ENCODE peak calls at places on chromosome 10, in six cellular contexts. One of them, this sample, is unnamed.

GRCh38 chr10:21527634-21528451 is 2.4 kb upstream of the SKIDA1 start:
- DNase-seq in uterus: no peak
- DNase-seq in heart right ventricle: no peak
- DNase-seq in stimulated activated CD4-positive, alpha-beta T cell treated with anti-CD3 and anti-CD28 coated beads, Interleukin-4, amount 100 ng/mL, for 48 hours: no peak
- DNase-seq in brain microvascular endothelial cell: no peak
- DNase-seq in DND-41: no peak
- DNase-seq in this sample: no peak

GRCh38 chr10:60728056-60728455 is 50.2 kb upstream of the CDK1 start:
- DNase-seq in DND-41: peak
- DNase-seq in heart right ventricle: no peak
- DNase-seq in uterus: no peak
- DNase-seq in brain microvascular endothelial cell: no peak
- DNase-seq in stimulated activated CD4-positive, alpha-beta T cell treated with anti-CD3 and anti-CD28 coated beads, Interleukin-4, amount 100 ng/mL, for 48 hours: no peak
- DNase-seq in this sample: no peak

GRCh38 chr10:57300718-57301117 is 939.7 kb upstream of the ZWINT start:
- DNase-seq in stimulated activated CD4-positive, alpha-beta T cell treated with anti-CD3 and anti-CD28 coated beads, Interleukin-4, amount 100 ng/mL, for 48 hours: no peak
- DNase-seq in heart right ventricle: no peak
- DNase-seq in brain microvascular endothelial cell: no peak
- DNase-seq in uterus: no peak
- DNase-seq in DND-41: no peak
- DNase-seq in this sample: no peak

GRCh38 chr10:94363251-94363565 is 469 bp upstream of the NOC3L start:
- DNase-seq in stimulated activated CD4-positive, alpha-beta T cell treated with anti-CD3 and anti-CD28 coated beads, Interleukin-4, amount 100 ng/mL, for 48 hours: no peak
- DNase-seq in heart right ventricle: no peak
- DNase-seq in uterus: no peak
- DNase-seq in DND-41: no peak
- DNase-seq in brain microvascular endothelial cell: no peak
- DNase-seq in this sample: no peak

GRCh38 chr10:132030898-132031463 is 34.8 kb upstream of the JAKMIP3 start:
- DNase-seq in DND-41: no peak
- DNase-seq in uterus: no peak
- DNase-seq in heart right ventricle: no peak
- DNase-seq in brain microvascular endothelial cell: no peak
- DNase-seq in stimulated activated CD4-positive, alpha-beta T cell treated with anti-CD3 and anti-CD28 coated beads, Interleukin-4, amount 100 ng/mL, for 48 hours: no peak
- DNase-seq in this sample: no peak

GRCh38 chr10:69662173-69662685 is 32.2 kb downstream of the FAM241B start:
- DNase-seq in heart right ventricle: no peak
- DNase-seq in uterus: no peak
- DNase-seq in stimulated activated CD4-positive, alpha-beta T cell treated with anti-CD3 and anti-CD28 coated beads, Interleukin-4, amount 100 ng/mL, for 48 hours: no peak
- DNase-seq in brain microvascular endothelial cell: no peak
- DNase-seq in DND-41: no peak
- DNase-seq in this sample: no peak

GRCh38 chr10:34698248-34698831 is 116.8 kb downstream of the PARD3 start:
- DNase-seq in heart right ventricle: no peak
- DNase-seq in brain microvascular endothelial cell: no peak
- DNase-seq in DND-41: no peak
- DNase-seq in stimulated activated CD4-positive, alpha-beta T cell treated with anti-CD3 and anti-CD28 coated beads, Interleukin-4, amount 100 ng/mL, for 48 hours: no peak
- DNase-seq in uterus: no peak
- DNase-seq in this sample: no peak

GRCh38 chr10:97781541-97782331 is 9.9 kb upstream of the SFRP5 start:
- DNase-seq in brain microvascular endothelial cell: no peak
- DNase-seq in stimulated activated CD4-positive, alpha-beta T cell treated with anti-CD3 and anti-CD28 coated beads, Interleukin-4, amount 100 ng/mL, for 48 hours: no peak
- DNase-seq in heart right ventricle: no peak
- DNase-seq in uterus: no peak
- DNase-seq in DND-41: peak
- DNase-seq in this sample: no peak

GRCh38 chr10:71370031-71370430 is 26.7 kb upstream of the CDH23 start:
- DNase-seq in DND-41: no peak
- DNase-seq in uterus: no peak
- DNase-seq in heart right ventricle: no peak
- DNase-seq in stimulated activated CD4-positive, alpha-beta T cell treated with anti-CD3 and anti-CD28 coated beads, Interleukin-4, amount 100 ng/mL, for 48 hours: no peak
- DNase-seq in brain microvascular endothelial cell: no peak
- DNase-seq in this sample: no peak

GRCh38 chr10:130686680-130687300 is 550.6 kb downstream of the GLRX3 start:
- DNase-seq in DND-41: no peak
- DNase-seq in stimulated activated CD4-positive, alpha-beta T cell treated with anti-CD3 and anti-CD28 coated beads, Interleukin-4, amount 100 ng/mL, for 48 hours: no peak
- DNase-seq in uterus: no peak
- DNase-seq in heart right ventricle: no peak
- DNase-seq in brain microvascular endothelial cell: no peak
- DNase-seq in this sample: no peak

GRCh38 chr10:45552476-45552875 is 120.1 kb downstream of the ZFAND4 start:
- DNase-seq in stimulated activated CD4-positive, alpha-beta T cell treated with anti-CD3 and anti-CD28 coated beads, Interleukin-4, amount 100 ng/mL, for 48 hours: no peak
- DNase-seq in uterus: no peak
- DNase-seq in brain microvascular endothelial cell: no peak
- DNase-seq in DND-41: no peak
- DNase-seq in heart right ventricle: no peak
- DNase-seq in this sample: no peak

GRCh38 chr10:97081621-97082235 is 104.0 kb downstream of the SLIT1 start:
- DNase-seq in stimulated activated CD4-positive, alpha-beta T cell treated with anti-CD3 and anti-CD28 coated beads, Interleukin-4, amount 100 ng/mL, for 48 hours: peak
- DNase-seq in uterus: no peak
- DNase-seq in DND-41: peak
- DNase-seq in brain microvascular endothelial cell: peak
- DNase-seq in heart right ventricle: peak
- DNase-seq in this sample: peak

GRCh38 chr10:122121059-122121458 is 132.1 kb downstream of the TACC2 start:
- DNase-seq in stimulated activated CD4-positive, alpha-beta T cell treated with anti-CD3 and anti-CD28 coated beads, Interleukin-4, amount 100 ng/mL, for 48 hours: no peak
- DNase-seq in uterus: no peak
- DNase-seq in DND-41: no peak
- DNase-seq in heart right ventricle: no peak
- DNase-seq in brain microvascular endothelial cell: no peak
- DNase-seq in this sample: no peak

This sample was measured in H1.